ENCODE peak calls at places on chromosomes 1 and 21, in nine cellular contexts. V, B, E, W, I, S, F, N and M are unnamed samples.

GRCh38 chr1:160374701-160375443 is 8.0 kb downstream of the NHLH1 start:
- DNase-seq in V (peak), B (no peak), E (no peak), W (no peak), I (no peak), S (no peak), F (no peak), N (no peak), M (no peak)

GRCh38 chr1:230641346-230641745 is 935 bp upstream of the COG2 start:
- DNase-seq in V (no peak), B (no peak), E (no peak), W (no peak), I (no peak), S (peak), F (no peak), N (no peak), M (no peak)

GRCh38 chr21:36542312-36543101 is 62.6 kb upstream of the CLDN14 start:
- DNase-seq in V (no peak), B (no peak), E (peak), W (no peak), I (no peak), S (no peak), F (peak), N (no peak), M (peak)

GRCh38 chr1:23521588-23521987 is 9.4 kb downstream of the E2F2 start:
- DNase-seq in V (no peak), B (no peak), E (peak), W (no peak), I (no peak), S (no peak), F (no peak), N (no peak), M (no peak)

GRCh38 chr1:210467440-210468040 is 138.8 kb downstream of the HHAT start:
- DNase-seq in V (no peak), B (no peak), E (no peak), W (no peak), I (no peak), S (no peak), F (no peak), N (no peak), M (no peak)

GRCh38 chr1:151639466-151639865 is 27.6 kb downstream of the SNX27 start:
- DNase-seq in V (no peak), B (no peak), E (no peak), W (no peak), I (no peak), S (peak), F (no peak), N (no peak), M (no peak)

GRCh38 chr1:209601809-209602657 is 18.5 kb downstream of the CAMK1G start:
- DNase-seq in V (no peak), B (no peak), E (peak), W (no peak), I (no peak), S (peak), F (no peak), N (no peak), M (no peak)

GRCh38 chr1:233523047-233523446 is 90.9 kb upstream of the KCNK1 start:
- DNase-seq in V (no peak), B (no peak), E (no peak), W (no peak), I (no peak), S (no peak), F (no peak), N (no peak), M (no peak)

GRCh38 chr1:234321211-234321610 is 52.0 kb upstream of the COA6 start:
- DNase-seq in V (no peak), B (no peak), E (no peak), W (no peak), I (no peak), S (no peak), F (no peak), N (no peak), M (no peak)

GRCh38 chr1:1630965-1631792 is 794 bp upstream of the MMP23B start:
- DNase-seq in V (peak), B (no peak), E (no peak), W (no peak), I (no peak), S (no peak), F (peak), N (no peak), M (no peak)

GRCh38 chr1:176604461-176604860 is 141.5 kb downstream of the PAPPA2 start:
- DNase-seq in V (no peak), B (no peak), E (no peak), W (no peak), I (no peak), S (no peak), F (no peak), N (no peak), M (no peak)

GRCh38 chr21:28118570-28118969 is 874.1 kb downstream of the LTN1 start:
- DNase-seq in V (no peak), B (no peak), E (no peak), W (no peak), I (no peak), S (no peak), F (no peak), N (no peak), M (no peak)

GRCh38 chr21:44299085-44299457 is 782 bp upstream of the PFKL start:
- DNase-seq in V (no peak), B (no peak), E (no peak), W (no peak), I (no peak), S (no peak), F (no peak), N (peak), M (no peak)

GRCh38 chr1:246569248-246570238 is 3.3 kb downstream of the CNST start:
- DNase-seq in V (no peak), B (no peak), E (no peak), W (no peak), I (no peak), S (peak), F (no peak), N (peak), M (peak)

GRCh38 chr21:46347203-46347550 is 23.2 kb downstream of the PCNT start:
- DNase-seq in V (no peak), B (no peak), E (no peak), W (no peak), I (no peak), S (no peak), F (no peak), N (no peak), M (no peak)

GRCh38 chr1:54701066-54701465 is 14.6 kb upstream of the TTC4 start:
- DNase-seq in V (no peak), B (no peak), E (no peak), W (no peak), I (no peak), S (no peak), F (peak), N (no peak), M (no peak)

GRCh38 chr21:42352433-42353095 is 1.8 kb upstream of the TFF2 start:
- DNase-seq in V (no peak), B (no peak), E (no peak), W (no peak), I (no peak), S (peak), F (peak), N (no peak), M (no peak)

GRCh38 chr21:34870246-34870645 is 178.9 kb downstream of the RUNX1 start:
- DNase-seq in V (no peak), B (no peak), E (no peak), W (no peak), I (no peak), S (no peak), F (no peak), N (no peak), M (no peak)

GRCh38 chr1:158324375-158324774 is 7.0 kb downstream of the CD1B start:
- DNase-seq in V (no peak), B (no peak), E (no peak), W (no peak), I (no peak), S (no peak), F (no peak), N (no peak), M (no peak)

GRCh38 chr1:78553859-78554258 is 63.1 kb downstream of the PTGFR start:
- DNase-seq in V (no peak), B (no peak), E (peak), W (no peak), I (no peak), S (no peak), F (no peak), N (no peak), M (no peak)